ENCODE peak calls at places on chromosome 1, in nine cellular contexts. C is transverse colon, G is GM23338, X is GM12891, P is sigmoid colon, Z is HL-60, A is stomach, W is K562, N is SK-N-SH. K is an unnamed sample.

GRCh38 chr1:154751690-154752089 is 118.4 kb downstream of the KCNN3 start:
- DNase-seq in Z (peak; percentile 82), X (no peak), G (no peak), N (no peak), C (no peak), P (peak; percentile 83), W (no peak), A (peak; percentile 3), K (no peak)

GRCh38 chr1:87170151-87170550 is 158.5 kb upstream of the LMO4 start:
- DNase-seq in W (no peak), X (no peak), N (no peak), A (no peak), P (no peak), Z (no peak), G (no peak), C (no peak), K (no peak)

GRCh38 chr1:201882665-201883132 is 6.0 kb upstream of the SHISA4 start:
- DNase-seq in Z (peak; percentile 66), W (peak; percentile 45), C (no peak), N (no peak), X (no peak), A (no peak), G (peak; percentile 25), P (no peak), K (peak; percentile 65)

GRCh38 chr1:26704629-26705028 is 8.8 kb downstream of the ARID1A start:
- DNase-seq in P (peak; percentile 32), G (no peak), Z (no peak), N (no peak), C (no peak), X (no peak), W (no peak), A (no peak), K (no peak)

GRCh38 chr1:90394247-90394646 is 322.9 kb downstream of the BARHL2 start:
- DNase-seq in N (no peak), P (no peak), A (no peak), Z (peak; percentile 38), C (no peak), X (no peak), W (no peak), G (no peak), K (peak; percentile 88)

GRCh38 chr1:26012862-26013261 is 8.7 kb upstream of the EXTL1 start:
- DNase-seq in W (no peak), N (no peak), A (peak; percentile 36), P (no peak), G (no peak), Z (no peak), X (no peak), C (no peak), K (no peak)

GRCh38 chr1:67149179-67149770 is 14.5 kb upstream of the C1orf141 start:
- DNase-seq in A (peak; percentile 71), W (peak; percentile 62), P (peak; percentile 82), Z (peak; percentile 22), C (peak; percentile 78), G (peak; percentile 89), X (peak; percentile 38), N (peak; percentile 70), K (peak; percentile 58)

GRCh38 chr1:62307516-62308492 is 11.4 kb downstream of the KANK4 start:
- DNase-seq in N (peak; percentile 77), C (no peak), P (no peak), Z (no peak), X (no peak), W (no peak), A (no peak), G (no peak), K (no peak)

GRCh38 chr1:24704411-24705259 is 40.6 kb upstream of the CLIC4 start:
- DNase-seq in W (peak; percentile 65), Z (no peak), A (no peak), X (no peak), N (peak; percentile 46), G (peak; percentile 58), P (no peak), C (no peak), K (no peak)

GRCh38 chr1:234967121-234967520 is 161.5 kb downstream of the TOMM20 start:
- DNase-seq in C (no peak), N (no peak), Z (no peak), W (no peak), G (no peak), A (no peak), P (peak; percentile 52), X (no peak), K (no peak)

GRCh38 chr1:234963904-234964702 is 164.5 kb downstream of the TOMM20 start:
- DNase-seq in C (no peak), Z (no peak), P (peak; percentile 69), G (no peak), A (peak; percentile 66), W (no peak), X (no peak), N (no peak), K (no peak)

GRCh38 chr1:234963180-234963903 is 165.3 kb downstream of the TOMM20 start:
- DNase-seq in Z (peak; percentile 89), P (peak; percentile 85), G (no peak), X (no peak), N (no peak), W (peak; percentile 63), C (peak; percentile 88), A (peak; percentile 88), K (peak; percentile 94)

GRCh38 chr1:234962340-234962989 is 166.2 kb downstream of the TOMM20 start:
- DNase-seq in P (peak; percentile 79), Z (peak; percentile 72), W (peak; percentile 39), C (no peak), A (no peak), X (no peak), G (no peak), N (peak; percentile 50), K (no peak)

GRCh38 chr1:234965128-234965527 is 163.5 kb downstream of the TOMM20 start:
- DNase-seq in X (no peak), N (no peak), A (no peak), Z (no peak), G (no peak), W (no peak), C (no peak), P (peak; percentile 67), K (no peak)
- TF ChIP-seq POLR2AphosphoS5 in X (no peak), N (no peak), A (no peak), Z (no peak), G (no peak), W (no peak), C (no peak), P (no peak), K (no peak)

DNA sequence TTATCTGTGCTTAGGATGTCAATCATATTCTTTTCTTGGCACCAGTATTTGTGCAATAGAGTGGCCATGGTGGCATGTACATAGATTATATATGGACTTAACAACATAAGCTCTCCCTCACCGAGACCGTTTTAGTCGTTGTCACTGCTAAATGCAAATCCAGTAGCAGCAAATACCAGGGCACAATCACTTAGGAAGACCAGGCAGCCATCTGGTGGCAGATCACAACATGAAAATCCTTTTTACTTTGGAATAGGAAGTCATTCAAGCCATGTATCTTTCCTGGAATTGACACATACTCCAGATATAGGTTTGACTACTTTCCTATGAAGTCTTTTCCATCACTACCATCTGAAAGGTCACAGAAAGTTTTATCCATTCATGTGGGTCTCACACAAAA is 53.2 kb upstream of the C1orf87 start:
- DNase-seq in P (no peak), W (no peak), X (no peak), N (no peak), A (no peak), C (no peak), Z (no peak), G (peak; percentile 33), K (no peak)
- TF ChIP-seq POLR2AphosphoS5 in P (no peak), W (no peak), X (no peak), N (no peak), A (no peak), C (no peak), Z (no peak), G (no peak), K (no peak)

GRCh38 chr1:41708332-41708731 is 210.4 kb downstream of the HIVEP3 start:
- DNase-seq in W (no peak), P (no peak), X (no peak), Z (no peak), N (no peak), A (no peak), G (no peak), C (no peak), K (no peak)
- TF ChIP-seq POLR2AphosphoS5 in W (no peak), P (no peak), X (no peak), Z (no peak), N (no peak), A (no peak), G (no peak), C (no peak), K (no peak)

DNA sequence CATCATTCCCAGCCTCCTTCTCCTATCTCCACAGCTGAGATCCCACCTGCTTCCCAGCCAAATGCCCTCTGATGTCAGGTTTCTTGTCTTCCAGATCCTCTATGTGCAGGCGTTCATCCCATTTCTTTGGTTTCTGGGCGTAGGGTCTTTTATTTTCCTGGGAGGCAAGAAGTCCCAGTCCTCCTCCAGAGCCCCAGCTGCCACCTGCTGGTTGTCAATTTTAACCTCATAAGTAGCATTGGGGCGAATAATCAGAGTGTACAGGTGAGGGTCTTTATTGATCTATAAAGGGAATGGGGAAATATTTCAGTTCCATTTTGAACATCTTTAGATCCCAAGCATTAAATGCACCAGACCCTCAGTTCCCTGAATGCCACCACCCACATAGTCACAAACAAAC is 47.2 kb upstream of the EPS15 start:
- DNase-seq in P (no peak), W (no peak), A (no peak), Z (no peak), X (no peak), N (no peak), C (no peak), G (no peak), K (no peak)
- TF ChIP-seq POLR2AphosphoS5 in P (no peak), W (no peak), A (no peak), Z (no peak), X (no peak), N (no peak), C (no peak), G (no peak), K (no peak)

K was measured in upper lobe of left lung.